ENCODE peak calls at places on chromosomes 1 and 21, in five cellular contexts. D is Calu3, E is choroid plexus epithelial cell, X is endothelial cell of umbilical vein, O is frontal cortex. G is an unnamed sample.

GRCh38 chr1:67433830-67434229 is 3.6 kb upstream of the SERBP1 start:
- DNase-seq in X (no peak), D (no peak), E (no peak), O (no peak), G (no peak)

GRCh38 chr1:214281902-214282695 is 1.1 kb downstream of the SMYD2 start:
- DNase-seq in E (peak), D (peak), X (no peak), O (no peak), G (peak)

GRCh38 chr21:45291613-45292398 is 4.1 kb upstream of the POFUT2 start:
- DNase-seq in E (no peak), D (no peak), O (no peak), X (no peak), G (no peak)

GRCh38 chr1:40789342-40789598 is 5.7 kb downstream of the KCNQ4 start:
- DNase-seq in E (no peak), X (no peak), D (no peak), O (no peak), G (no peak)

GRCh38 chr1:234515411-234515810 is 36.4 kb upstream of the TARBP1 start:
- DNase-seq in X (no peak), D (no peak), O (no peak), E (peak), G (no peak)

GRCh38 chr1:236334893-236335545 is 53.3 kb upstream of the ERO1B start:
- DNase-seq in E (no peak), D (no peak), O (no peak), X (no peak), G (no peak)

GRCh38 chr1:42931108-42931539 is 27.5 kb downstream of the SLC2A1 start:
- DNase-seq in E (peak), X (peak), D (peak), O (peak), G (peak)

GRCh38 chr1:39189592-39190041 is 14.9 kb upstream of the MACF1 start:
- DNase-seq in O (no peak), X (peak), D (no peak), E (peak), G (no peak)

GRCh38 chr21:45420061-45420521 is 15.1 kb downstream of the COL18A1 start:
- DNase-seq in E (no peak), X (no peak), O (no peak), D (no peak), G (no peak)

GRCh38 chr1:33049381-33049780 is 12.7 kb upstream of the AK2 start:
- DNase-seq in O (no peak), D (no peak), E (no peak), X (no peak), G (no peak)

GRCh38 chr1:93686497-93687250 is 5.0 kb upstream of the BCAR3 start:
- DNase-seq in X (no peak), O (no peak), E (no peak), D (no peak), G (peak)

GRCh38 chr1:172818841-172819527 is 160.1 kb downstream of the FASLG start:
- DNase-seq in E (no peak), X (no peak), D (no peak), O (no peak), G (no peak)

GRCh38 chr1:164470996-164471395 is 88.0 kb upstream of the PBX1 start:
- DNase-seq in O (no peak), X (no peak), E (no peak), D (no peak), G (no peak)

GRCh38 chr1:212909652-212910063 is 40.7 kb upstream of the VASH2 start:
- DNase-seq in X (no peak), E (no peak), D (no peak), O (no peak), G (no peak)

GRCh38 chr1:75796376-75797272 is at the start of gene MSH4:
- DNase-seq in E (no peak), X (no peak), D (no peak), O (no peak), G (no peak)

GRCh38 chr1:226310637-226311195 is 1.8 kb upstream of the LIN9 start:
- DNase-seq in D (peak), E (no peak), O (no peak), X (no peak), G (peak)

GRCh38 chr1:6123083-6123482 is 57.0 kb downstream of the CHD5 start:
- DNase-seq in D (no peak), X (no peak), E (no peak), O (no peak), G (no peak)

GRCh38 chr1:188782220-188782841 is 1695.3 kb downstream of the BRINP3 start:
- DNase-seq in E (peak), X (peak), O (no peak), D (peak), G (peak)

GRCh38 chr1:154871374-154871773 is 1.3 kb upstream of the KCNN3 start:
- DNase-seq in X (no peak), O (no peak), E (no peak), D (peak), G (no peak)

GRCh38 chr1:47711848-47712492 is 274.1 kb downstream of the FOXD2 start:
- DNase-seq in D (no peak), X (no peak), E (no peak), O (no peak), G (no peak)

GRCh38 chr1:211356723-211357418 is 30.2 kb downstream of the TRAF5 start:
- DNase-seq in O (no peak), X (no peak), D (no peak), E (peak), G (no peak)

GRCh38 chr1:214912127-214912526 is 170.4 kb upstream of the KCNK2 start:
- DNase-seq in O (no peak), D (no peak), E (no peak), X (no peak), G (no peak)